ENCODE peak calls at places on chromosomes 7 and 10, in nine cellular contexts. X is nucleus accumbens, P is fibroblast of lung, Z is OCI-LY7, M is GM06990, L is HFFc6, V is tibial nerve, D is T-helper 9 cell, W is left cardiac atrium. H is an unnamed sample.

GRCh38 chr7:91068136-91068795 is 196.0 kb upstream of the FZD1 start:
- DNase-seq in X (no peak), P (peak; percentile 29), Z (no peak), M (no peak), L (no peak), V (no peak), D (no peak), W (no peak), H (no peak)

GRCh38 chr7:18607025-18607424 is 111.5 kb downstream of the HDAC9 start:
- DNase-seq in X (no peak), P (peak; percentile 69), Z (no peak), M (no peak), L (no peak), V (no peak), D (no peak), W (no peak), H (no peak)

GRCh38 chr7:95919574-95919973 is 147.2 kb downstream of the DYNC1I1 start:
- DNase-seq in X (no peak), P (no peak), Z (no peak), M (no peak), L (no peak), V (no peak), D (no peak), W (no peak), H (no peak)

GRCh38 chr7:41870017-41870416 is 167.1 kb upstream of the INHBA start:
- DNase-seq in X (no peak), P (no peak), Z (no peak), M (no peak), L (no peak), V (no peak), D (no peak), W (no peak), H (no peak)

GRCh38 chr7:85471740-85472139 is 284.9 kb upstream of the SEMA3D start:
- DNase-seq in X (no peak), P (peak; percentile 90), Z (no peak), M (peak; percentile 14), L (peak; percentile 68), V (no peak), D (no peak), W (no peak), H (no peak)

GRCh38 chr7:89621925-89622641 is 532.2 kb upstream of the STEAP1 start:
- DNase-seq in X (no peak), P (no peak), Z (no peak), M (no peak), L (no peak), V (no peak), D (no peak), W (no peak), H (no peak)

GRCh38 chr10:131514454-131514853 is 202.9 kb upstream of the TCERG1L start:
- DNase-seq in X (no peak), P (no peak), Z (no peak), M (no peak), L (no peak), V (no peak), D (no peak), W (no peak), H (no peak)

GRCh38 chr7:9981950-9982349 is 991.7 kb upstream of the PHF14 start:
- DNase-seq in X (no peak), P (peak; percentile 8), Z (no peak), M (no peak), L (no peak), V (no peak), D (no peak), W (no peak), H (no peak)

GRCh38 chr10:74379474-74379873 is 228.5 kb downstream of the ADK start:
- DNase-seq in X (no peak), P (no peak), Z (no peak), M (no peak), L (no peak), V (no peak), D (no peak), W (no peak), H (no peak)

GRCh38 chr7:66267249-66267648 is 62.1 kb downstream of the TPST1 start:
- DNase-seq in X (no peak), P (peak; percentile 94), Z (no peak), M (no peak), L (peak; percentile 82), V (peak; percentile 85), D (no peak), W (peak; percentile 41), H (no peak)

GRCh38 chr7:44665531-44666213 is 59.2 kb downstream of the OGDH start:
- DNase-seq in X (no peak), P (peak; percentile 93), Z (no peak), M (no peak), L (peak; percentile 53), V (no peak), D (no peak), W (no peak), H (no peak)

GRCh38 chr10:12535656-12536055 is 186.3 kb downstream of the CAMK1D start:
- DNase-seq in X (no peak), P (peak; percentile 41), Z (no peak), M (no peak), L (no peak), V (no peak), D (no peak), W (no peak), H (no peak)

GRCh38 chr10:86961481-86962091 is 3.2 kb downstream of the SNCG start:
- DNase-seq in X (no peak), P (no peak), Z (no peak), M (no peak), L (peak; percentile 52), V (no peak), D (no peak), W (no peak), H (no peak)

GRCh38 chr7:139976055-139976837 is 86.5 kb downstream of the PARP12 start:
- DNase-seq in X (no peak), P (no peak), Z (no peak), M (no peak), L (no peak), V (no peak), D (no peak), W (no peak), H (no peak)